ENCODE peak calls at places on chromosomes 11 and 22, in ten cellular contexts. B, F, N, A, Q, L, O, M, R and G are unnamed samples.

GRCh38 chr11:111598546-111598945 is 3.7 kb upstream of the SIK2 start:
- DNase-seq in B (no peak), F (peak), N (no peak), A (no peak), Q (peak), L (no peak), O (no peak), M (peak), R (no peak), G (no peak)

GRCh38 chr11:130217632-130218031 is 58.0 kb downstream of the ST14 start:
- DNase-seq in B (no peak), F (no peak), N (no peak), A (no peak), Q (peak), L (no peak), O (no peak), M (peak), R (peak), G (no peak)

GRCh38 chr11:58577441-58578135 is 1.3 kb upstream of the ZFP91 start:
- DNase-seq in B (no peak), F (peak), N (no peak), A (peak), Q (peak), L (peak), O (peak), M (peak), R (peak), G (peak)

GRCh38 chr11:115552151-115552550 is 47.9 kb upstream of the CADM1 start:
- DNase-seq in B (no peak), F (no peak), N (no peak), A (no peak), Q (no peak), L (no peak), O (no peak), M (no peak), R (no peak), G (no peak)

GRCh38 chr11:102391549-102392237 is 44.7 kb downstream of the BIRC2 start:
- DNase-seq in B (no peak), F (no peak), N (no peak), A (no peak), Q (no peak), L (no peak), O (no peak), M (no peak), R (no peak), G (no peak)

GRCh38 chr11:123478352-123478986 is 48.4 kb downstream of the GRAMD1B start:
- DNase-seq in B (peak), F (peak), N (peak), A (peak), Q (peak), L (no peak), O (peak), M (peak), R (no peak), G (peak)

GRCh38 chr11:18727499-18728236 is 1.7 kb upstream of the IGSF22 start:
- DNase-seq in B (peak), F (no peak), N (peak), A (peak), Q (peak), L (peak), O (peak), M (peak), R (no peak), G (peak)

GRCh38 chr11:37500425-37500824 is 902.4 kb upstream of the RAG2 start:
- DNase-seq in B (no peak), F (no peak), N (no peak), A (no peak), Q (no peak), L (no peak), O (no peak), M (no peak), R (no peak), G (no peak)

GRCh38 chr11:29310706-29311342 is 706.0 kb downstream of the KCNA4 start:
- DNase-seq in B (no peak), F (no peak), N (no peak), A (no peak), Q (peak), L (no peak), O (no peak), M (no peak), R (no peak), G (no peak)

GRCh38 chr11:91396243-91397133 is 828.1 kb upstream of the FAT3 start:
- DNase-seq in B (no peak), F (no peak), N (peak), A (no peak), Q (no peak), L (no peak), O (no peak), M (no peak), R (no peak), G (peak)

DNA sequence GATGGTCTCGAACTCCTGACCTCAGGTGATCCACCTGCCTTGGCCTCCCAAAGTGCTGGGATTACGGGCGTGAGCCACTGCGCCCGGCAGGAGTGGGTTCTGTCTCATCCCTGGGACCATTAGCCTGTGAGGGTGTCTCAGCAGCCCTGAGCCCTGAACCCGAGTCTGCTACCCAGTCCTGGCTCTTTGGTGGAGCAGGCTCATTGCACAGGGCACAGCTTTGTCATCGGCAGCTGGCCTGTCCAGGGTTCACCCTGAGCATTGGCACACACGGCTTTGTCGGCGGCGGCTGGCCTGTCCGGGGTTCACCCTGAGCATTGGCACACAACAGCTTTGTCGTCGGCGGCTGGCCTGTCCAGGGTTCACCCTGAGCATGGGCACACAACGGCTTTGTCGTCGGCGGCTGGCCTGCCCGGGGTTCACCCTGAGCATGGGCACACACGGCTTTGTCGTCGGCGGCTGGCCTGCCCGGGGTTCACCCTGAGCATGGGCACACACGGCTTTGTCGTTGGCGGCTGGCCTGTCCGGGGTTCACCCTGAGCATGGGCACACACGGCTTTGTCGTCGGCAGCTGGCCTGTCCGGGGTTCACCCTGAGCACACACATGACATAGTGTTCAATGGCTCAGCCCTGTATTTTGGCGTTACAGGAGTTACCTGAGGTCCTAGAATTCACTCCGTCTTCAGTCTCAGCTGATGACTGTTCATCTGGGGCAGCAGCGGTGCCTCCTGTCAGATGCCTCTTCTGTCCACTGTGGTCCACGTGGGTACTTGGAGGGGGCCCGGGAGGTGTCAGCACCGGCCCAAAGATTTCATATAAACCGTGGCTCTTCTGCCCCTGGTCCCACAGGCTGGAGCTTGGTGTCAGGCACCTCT is 1082.5 kb downstream of the BRD1 start:
- DNase-seq in B (no peak), F (no peak), N (no peak), A (no peak), Q (no peak), L (no peak), O (no peak), M (peak), R (no peak), G (no peak)
- H3K4me3 ChIP-seq in B (no peak), F (no peak), N (no peak), A (no peak), Q (no peak), L (no peak), O (no peak), M (no peak), R (no peak), G (no peak)

GRCh38 chr11:820655-821512 is 2.2 kb downstream of the PNPLA2 start:
- DNase-seq in B (no peak), F (no peak), N (peak), A (peak), Q (peak), L (no peak), O (no peak), M (no peak), R (peak), G (no peak)
- TF ChIP-seq CTCF in B (no peak), F (no peak), N (no peak), A (no peak), Q (no peak), L (no peak), O (no peak), M (no peak), R (no peak), G (no peak)

DNA sequence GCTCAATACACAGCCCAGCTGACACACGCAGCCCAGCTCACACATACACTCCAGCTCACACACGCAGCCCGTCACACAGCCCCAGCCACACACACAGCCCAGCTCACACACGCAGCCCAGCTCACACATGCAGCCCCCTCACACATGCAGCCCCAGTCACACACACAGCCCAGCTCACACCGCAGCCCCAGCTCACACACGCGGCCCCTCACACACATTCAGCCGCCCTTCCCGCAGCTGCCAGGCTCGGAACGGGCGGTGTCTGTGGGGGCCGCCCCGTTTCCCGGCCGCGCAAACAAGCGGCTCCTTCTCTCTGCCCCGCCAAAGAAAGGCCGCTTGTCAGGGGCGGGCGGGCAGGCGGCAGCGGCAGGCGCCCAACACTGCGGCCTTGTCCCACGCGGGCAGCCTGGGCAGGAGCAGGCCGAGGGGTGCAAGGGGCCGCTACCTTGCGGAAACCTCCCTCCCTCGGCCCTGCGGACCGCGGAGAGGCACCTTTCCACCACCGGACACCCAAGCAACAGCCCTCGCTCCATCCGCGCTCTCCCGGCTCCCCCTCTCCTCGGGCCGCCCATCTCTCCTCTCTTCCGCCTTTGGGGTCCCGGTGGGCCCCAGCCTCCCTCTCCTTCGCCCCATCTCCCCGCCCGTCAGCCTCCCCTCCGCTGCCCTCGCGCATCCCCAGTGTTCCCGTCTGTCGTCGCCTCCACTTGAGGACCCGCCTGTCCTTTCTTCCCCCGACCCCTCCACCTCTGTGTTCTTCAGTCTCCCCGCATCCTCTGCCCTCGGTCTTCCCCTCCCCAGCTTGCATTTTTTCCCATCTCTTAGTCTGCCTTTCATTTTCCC is 2.2 kb downstream of the PHLDB1 start:
- DNase-seq in B (peak), F (no peak), N (no peak), A (peak), Q (peak), L (peak), O (peak), M (no peak), R (no peak), G (peak)
- H3K4me3 ChIP-seq in B (peak), F (peak), N (no peak), A (peak), Q (peak), L (peak), O (no peak), M (peak), R (peak), G (peak)

GRCh38 chr11:16041207-16041606 is 315.1 kb downstream of the SOX6 start:
- DNase-seq in B (no peak), F (no peak), N (no peak), A (no peak), Q (no peak), L (no peak), O (no peak), M (no peak), R (no peak), G (no peak)
- TF ChIP-seq CTCF in B (no peak), F (no peak), N (no peak), A (peak), Q (no peak), L (no peak), O (no peak), M (no peak), R (no peak), G (no peak)

DNA sequence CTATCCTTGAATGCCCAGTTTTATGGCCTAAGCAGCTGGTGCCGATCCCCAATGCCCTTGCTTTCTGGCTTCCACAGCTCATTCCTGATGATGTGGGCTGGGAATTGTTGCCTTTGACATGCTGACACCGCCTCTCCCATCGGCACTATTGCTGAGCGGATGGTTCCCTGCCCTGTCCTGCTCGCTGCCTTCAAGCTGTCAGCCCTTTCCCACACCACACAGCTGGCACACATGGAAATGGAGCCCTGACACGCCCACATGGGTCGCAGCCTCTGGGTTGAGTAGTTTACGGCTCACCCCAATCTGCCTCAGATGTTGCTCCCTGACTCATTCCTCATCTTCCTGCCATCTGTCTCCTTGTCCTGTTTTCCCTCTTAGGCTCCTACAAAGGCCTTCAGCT is 110.2 kb upstream of the SESN3 start:
- DNase-seq in B (no peak), F (no peak), N (no peak), A (no peak), Q (peak), L (no peak), O (no peak), M (no peak), R (peak), G (no peak)
- H3K4me3 ChIP-seq in B (no peak), F (no peak), N (no peak), A (no peak), Q (no peak), L (no peak), O (no peak), M (no peak), R (no peak), G (no peak)

GRCh38 chr11:121334973-121335711 is 42.6 kb downstream of the SC5D start:
- DNase-seq in B (no peak), F (no peak), N (no peak), A (no peak), Q (peak), L (no peak), O (no peak), M (no peak), R (no peak), G (no peak)
- TF ChIP-seq CTCF in B (peak), F (peak), N (no peak), A (peak), Q (no peak), L (no peak), O (no peak), M (peak), R (no peak), G (peak)

DNA sequence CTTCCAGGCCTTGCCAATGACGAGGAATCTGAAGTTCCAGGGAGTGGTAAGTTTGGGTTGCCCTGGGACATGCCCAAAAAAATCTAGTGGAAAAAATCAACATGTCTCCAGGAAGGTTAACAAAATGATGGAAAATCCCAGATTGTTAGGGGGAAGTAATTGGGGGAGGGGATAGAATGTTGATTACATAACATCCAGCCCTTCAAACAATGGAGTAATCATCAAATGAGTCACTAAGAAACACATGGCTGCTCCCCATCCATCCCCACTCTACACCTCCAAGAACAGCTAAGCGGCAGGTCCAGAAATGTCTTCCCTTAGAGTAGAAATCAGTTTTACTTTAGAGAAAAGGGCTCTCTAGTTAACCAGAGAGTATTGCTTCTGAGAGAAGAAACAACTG is 94.9 kb downstream of the ETS1 start:
- DNase-seq in B (no peak), F (no peak), N (no peak), A (no peak), Q (peak), L (no peak), O (no peak), M (no peak), R (no peak), G (no peak)
- H3K4me3 ChIP-seq in B (no peak), F (no peak), N (no peak), A (no peak), Q (no peak), L (peak), O (no peak), M (no peak), R (no peak), G (no peak)

GRCh38 chr22:30667486-30668305 is at the start of gene DUSP18:
- DNase-seq in B (peak), F (peak), N (peak), A (peak), Q (peak), L (peak), O (peak), M (peak), R (peak), G (peak)
- TF ChIP-seq CTCF in B (peak), F (peak), N (no peak), A (peak), Q (peak), L (no peak), O (peak), M (peak), R (peak), G (peak)

GRCh38 chr11:34243620-34244493 is 114.0 kb downstream of the ABTB2 start:
- DNase-seq in B (no peak), F (no peak), N (peak), A (no peak), Q (peak), L (no peak), O (peak), M (no peak), R (no peak), G (peak)
- H3K4me3 ChIP-seq in B (no peak), F (no peak), N (no peak), A (no peak), Q (no peak), L (no peak), O (peak), M (no peak), R (no peak), G (no peak)

DNA sequence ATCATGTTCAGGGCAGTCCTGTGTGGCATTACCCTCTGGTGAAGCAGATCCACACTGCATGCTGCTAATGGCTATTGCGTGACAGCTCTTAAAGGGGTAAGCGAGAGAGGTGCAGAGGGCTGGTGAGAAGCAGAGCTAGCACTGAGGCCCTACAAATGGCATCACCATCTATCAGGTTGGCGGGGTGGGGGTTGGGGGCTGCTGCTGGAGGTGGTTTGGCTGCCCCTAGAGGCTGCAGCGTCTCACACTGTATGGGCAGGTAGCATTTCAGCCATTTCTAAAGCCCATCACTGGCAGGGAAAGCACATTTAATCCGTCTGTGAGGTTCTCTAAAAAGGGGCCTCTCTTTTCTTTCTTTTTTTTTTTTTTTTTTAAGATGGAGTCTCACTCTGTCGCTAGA is 16.8 kb upstream of the TMA7B start:
- DNase-seq in B (peak), F (no peak), N (no peak), A (no peak), Q (no peak), L (peak), O (peak), M (no peak), R (no peak), G (no peak)
- TF ChIP-seq CTCF in B (peak), F (peak), N (no peak), A (no peak), Q (no peak), L (no peak), O (peak), M (no peak), R (no peak), G (no peak)